ENCODE peak calls at places on chromosomes 11 and 22, in seven cellular contexts. One of them, this sample, is unnamed. For H3K4me1, the result is how much of the 10 kb centered on the place peaks cover.

GRCh38 chr11:70763606-70764005 is 365.3 kb downstream of the CTTN start:
- DNase-seq in GM23248: peak
- DNase-seq in aorta: peak
- DNase-seq in K562: no peak
- DNase-seq in ovary: no peak
- DNase-seq in psoas muscle: no peak
- DNase-seq in trophoblast cell: no peak
- DNase-seq in this sample: no peak

GRCh38 chr22:42340695-42341383 is 70.4 kb upstream of the TCF20 start:
- DNase-seq in ovary: no peak
- DNase-seq in psoas muscle: no peak
- DNase-seq in K562: peak
- DNase-seq in trophoblast cell: no peak
- DNase-seq in aorta: no peak
- DNase-seq in GM23248: no peak
- DNase-seq in this sample: peak

GRCh38 chr11:1391165-1392010 is 1.7 kb downstream of the BRSK2 start:
- DNase-seq in K562: no peak
- DNase-seq in ovary: no peak
- DNase-seq in GM23248: no peak
- DNase-seq in trophoblast cell: no peak
- DNase-seq in aorta: no peak
- DNase-seq in psoas muscle: peak
- DNase-seq in this sample: no peak

GRCh38 chr11:56380120-56380519 is 4.7 kb downstream of the OR8U1 start:
- DNase-seq in ovary: no peak
- DNase-seq in aorta: no peak
- DNase-seq in trophoblast cell: no peak
- DNase-seq in K562: no peak
- DNase-seq in psoas muscle: no peak
- DNase-seq in GM23248: no peak
- DNase-seq in this sample: no peak

GRCh38 chr11:117823941-117824420 is 563 bp downstream of the FXYD2 start:
- DNase-seq in psoas muscle: peak
- DNase-seq in ovary: peak
- DNase-seq in aorta: peak
- DNase-seq in GM23248: no peak
- DNase-seq in trophoblast cell: no peak
- DNase-seq in K562: no peak
- DNase-seq in this sample: peak

GRCh38 chr22:42169055-42169469 is 38.5 kb upstream of the CYP2D6 start:
- DNase-seq in GM23248: peak
- DNase-seq in trophoblast cell: peak
- DNase-seq in aorta: peak
- DNase-seq in psoas muscle: peak
- DNase-seq in K562: peak
- DNase-seq in ovary: peak
- DNase-seq in this sample: peak

GRCh38 chr22:33975841-33976240 is 55.6 kb upstream of the LARGE1 start:
- DNase-seq in psoas muscle: no peak
- DNase-seq in K562: no peak
- DNase-seq in aorta: no peak
- DNase-seq in trophoblast cell: peak
- DNase-seq in ovary: no peak
- DNase-seq in GM23248: no peak
- DNase-seq in this sample: no peak

GRCh38 chr11:49505231-49505630 is 296.8 kb upstream of the FOLH1 start:
- DNase-seq in K562: no peak
- DNase-seq in trophoblast cell: no peak
- DNase-seq in GM23248: no peak
- DNase-seq in aorta: no peak
- DNase-seq in ovary: no peak
- DNase-seq in psoas muscle: no peak
- DNase-seq in this sample: no peak

GRCh38 chr22:27748355-27749168 is 53.0 kb downstream of the MN1 start:
- DNase-seq in GM23248: peak
- DNase-seq in K562: no peak
- DNase-seq in trophoblast cell: no peak
- DNase-seq in aorta: peak
- DNase-seq in psoas muscle: no peak
- DNase-seq in ovary: peak
- DNase-seq in this sample: peak

GRCh38 chr22:37623075-37624016 is 14.7 kb downstream of the GGA1 start:
- DNase-seq in trophoblast cell: peak
- DNase-seq in aorta: peak
- DNase-seq in GM23248: peak
- DNase-seq in ovary: peak
- DNase-seq in K562: peak
- DNase-seq in psoas muscle: peak
- DNase-seq in this sample: peak

GRCh38 chr11:28144808-28145207 is 36.6 kb downstream of the METTL15 start:
- DNase-seq in psoas muscle: no peak
- DNase-seq in aorta: no peak
- DNase-seq in ovary: no peak
- DNase-seq in K562: no peak
- DNase-seq in GM23248: no peak
- DNase-seq in trophoblast cell: no peak
- DNase-seq in this sample: no peak

GRCh38 chr22:17199131-17199731 is 20.0 kb downstream of the ADA2 start:
- DNase-seq in trophoblast cell: no peak
- DNase-seq in K562: no peak
- DNase-seq in aorta: no peak
- DNase-seq in psoas muscle: peak
- DNase-seq in GM23248: peak
- DNase-seq in ovary: peak
- DNase-seq in this sample: no peak

GRCh38 chr11:43758942-43759341 is 78.4 kb downstream of the HSD17B12 start:
- DNase-seq in ovary: no peak
- DNase-seq in psoas muscle: no peak
- DNase-seq in trophoblast cell: no peak
- DNase-seq in K562: no peak
- DNase-seq in aorta: no peak
- DNase-seq in GM23248: no peak
- DNase-seq in this sample: no peak

GRCh38 chr11:43760902-43761301 is 80.4 kb downstream of the HSD17B12 start:
- DNase-seq in K562: no peak
- DNase-seq in trophoblast cell: no peak
- DNase-seq in GM23248: no peak
- DNase-seq in ovary: no peak
- DNase-seq in aorta: no peak
- DNase-seq in psoas muscle: no peak
- DNase-seq in this sample: no peak

GRCh38 chr11:43751726-43752125 is 71.2 kb downstream of the HSD17B12 start:
- DNase-seq in GM23248: no peak
- DNase-seq in trophoblast cell: no peak
- DNase-seq in psoas muscle: no peak
- DNase-seq in aorta: no peak
- DNase-seq in K562: no peak
- DNase-seq in ovary: no peak
- DNase-seq in this sample: no peak

DNA sequence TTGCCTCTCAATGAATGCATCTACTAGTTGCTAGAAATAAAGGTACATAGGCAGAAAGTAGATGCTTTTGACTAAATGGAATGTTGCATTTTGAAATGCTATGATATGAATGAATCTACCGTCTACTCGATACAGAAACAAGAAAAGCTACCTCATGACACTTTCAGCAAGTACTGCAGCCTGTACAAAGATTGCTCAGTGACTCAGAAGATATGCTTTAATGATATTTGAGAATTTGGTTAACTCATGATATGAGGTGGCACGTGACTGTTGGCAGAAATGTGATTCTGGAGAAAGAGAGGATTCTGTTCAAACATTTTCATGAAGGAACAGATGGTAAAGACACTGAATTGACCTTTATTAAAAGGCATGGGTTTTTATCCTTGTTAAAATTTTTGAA is 76.0 kb downstream of the HSD17B12 start:
- DNase-seq in trophoblast cell: no peak
- DNase-seq in K562: no peak
- DNase-seq in aorta: no peak
- DNase-seq in GM23248: peak
- DNase-seq in ovary: no peak
- DNase-seq in psoas muscle: no peak
- DNase-seq in this sample: no peak
- H3K4me1 ChIP-seq in trophoblast cell: under half
- H3K4me1 ChIP-seq in K562: under half
- H3K4me1 ChIP-seq in aorta: under half
- H3K4me1 ChIP-seq in GM23248: under half
- H3K4me1 ChIP-seq in ovary: under half
- H3K4me1 ChIP-seq in psoas muscle: under half
- H3K4me1 ChIP-seq in this sample: under half

DNA sequence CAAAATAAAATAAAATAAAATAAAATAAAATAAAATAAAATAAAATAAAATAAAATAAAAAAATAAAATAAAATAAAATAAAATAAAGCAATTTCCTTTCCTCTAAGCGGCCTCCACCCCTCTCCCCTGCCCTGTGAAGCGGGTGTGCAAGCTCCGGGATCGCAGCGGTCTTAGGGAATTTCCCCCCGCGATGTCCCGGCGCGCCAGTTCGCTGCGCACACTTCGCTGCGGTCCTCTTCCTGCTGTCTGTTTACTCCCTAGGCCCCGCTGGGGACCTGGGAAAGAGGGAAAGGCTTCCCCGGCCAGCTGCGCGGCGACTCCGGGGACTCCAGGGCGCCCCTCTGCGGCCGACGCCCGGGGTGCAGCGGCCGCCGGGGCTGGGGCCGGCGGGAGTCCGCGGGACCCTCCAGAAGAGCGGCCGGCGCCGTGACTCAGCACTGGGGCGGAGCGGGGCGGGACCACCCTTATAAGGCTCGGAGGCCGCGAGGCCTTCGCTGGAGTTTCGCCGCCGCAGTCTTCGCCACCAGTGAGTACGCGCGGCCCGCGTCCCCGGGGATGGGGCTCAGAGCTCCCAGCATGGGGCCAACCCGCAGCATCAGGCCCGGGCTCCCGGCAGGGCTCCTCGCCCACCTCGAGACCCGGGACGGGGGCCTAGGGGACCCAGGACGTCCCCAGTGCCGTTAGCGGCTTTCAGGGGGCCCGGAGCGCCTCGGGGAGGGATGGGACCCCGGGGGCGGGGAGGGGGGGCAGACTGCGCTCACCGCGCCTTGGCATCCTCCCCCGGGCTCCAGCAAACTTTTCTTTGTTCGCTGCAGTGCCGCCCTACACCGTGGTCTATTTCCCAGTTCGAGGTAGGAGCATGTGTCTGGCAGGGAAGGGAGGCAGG is at the start of gene GSTP1:
- DNase-seq in aorta: peak
- DNase-seq in trophoblast cell: peak
- DNase-seq in GM23248: peak
- DNase-seq in psoas muscle: peak
- DNase-seq in K562: peak
- DNase-seq in ovary: peak
- DNase-seq in this sample: peak
- H3K4me1 ChIP-seq in aorta: under half
- H3K4me1 ChIP-seq in trophoblast cell: under half
- H3K4me1 ChIP-seq in GM23248: under half
- H3K4me1 ChIP-seq in psoas muscle: under half
- H3K4me1 ChIP-seq in K562: under half
- H3K4me1 ChIP-seq in ovary: under half
- H3K4me1 ChIP-seq in this sample: under half

DNA sequence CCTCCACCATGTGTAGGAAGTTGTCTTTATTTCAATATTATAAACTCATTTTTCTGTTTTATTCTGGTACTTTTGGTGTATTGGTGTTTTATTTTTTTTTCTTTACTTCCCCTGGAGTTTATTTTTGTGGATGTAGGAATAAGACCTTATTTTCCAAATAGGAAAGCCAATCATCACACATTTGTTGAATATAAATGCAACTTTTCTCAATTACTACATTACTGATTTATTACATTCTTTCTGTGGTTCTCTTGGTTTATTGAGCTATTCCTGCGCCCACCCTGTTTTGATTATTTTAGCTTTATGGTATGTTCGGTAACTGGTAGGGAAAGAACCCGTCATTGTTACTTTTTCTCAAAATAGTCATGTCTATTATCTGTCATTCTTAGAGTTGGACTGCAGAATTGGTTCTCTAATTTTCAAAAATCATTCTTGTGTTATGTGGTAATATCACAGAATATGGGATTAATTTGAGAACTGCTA is 3.6 kb downstream of the IGLL5 start:
- DNase-seq in GM23248: no peak
- DNase-seq in K562: no peak
- DNase-seq in aorta: no peak
- DNase-seq in trophoblast cell: no peak
- DNase-seq in ovary: no peak
- DNase-seq in psoas muscle: no peak
- DNase-seq in this sample: no peak
- H3K4me1 ChIP-seq in GM23248: under half
- H3K4me1 ChIP-seq in K562: under half
- H3K4me1 ChIP-seq in aorta: under half
- H3K4me1 ChIP-seq in trophoblast cell: under half
- H3K4me1 ChIP-seq in ovary: under half
- H3K4me1 ChIP-seq in psoas muscle: under half
- H3K4me1 ChIP-seq in this sample: under half

GRCh38 chr11:133303262-133303661 is 229.0 kb downstream of the OPCML start:
- DNase-seq in GM23248: no peak
- DNase-seq in ovary: no peak
- DNase-seq in psoas muscle: no peak
- DNase-seq in trophoblast cell: no peak
- DNase-seq in K562: no peak
- DNase-seq in aorta: no peak
- DNase-seq in this sample: no peak
- H3K4me1 ChIP-seq in GM23248: under half
- H3K4me1 ChIP-seq in ovary: under half
- H3K4me1 ChIP-seq in psoas muscle: under half
- H3K4me1 ChIP-seq in trophoblast cell: under half
- H3K4me1 ChIP-seq in K562: under half
- H3K4me1 ChIP-seq in aorta: under half
- H3K4me1 ChIP-seq in this sample: under half

GRCh38 chr11:75337195-75337654 is 14.2 kb downstream of the ARRB1 start:
- DNase-seq in GM23248: peak
- DNase-seq in K562: peak
- DNase-seq in trophoblast cell: peak
- DNase-seq in psoas muscle: no peak
- DNase-seq in ovary: no peak
- DNase-seq in aorta: no peak
- DNase-seq in this sample: peak
- H3K4me1 ChIP-seq in GM23248: under half
- H3K4me1 ChIP-seq in K562: half or more
- H3K4me1 ChIP-seq in trophoblast cell: half or more
- H3K4me1 ChIP-seq in psoas muscle: under half
- H3K4me1 ChIP-seq in ovary: under half
- H3K4me1 ChIP-seq in aorta: under half
- H3K4me1 ChIP-seq in this sample: half or more

GRCh38 chr22:39173787-39174497 is 21.5 kb upstream of the CBX7 start:
- DNase-seq in aorta: no peak
- DNase-seq in psoas muscle: no peak
- DNase-seq in K562: no peak
- DNase-seq in trophoblast cell: no peak
- DNase-seq in ovary: no peak
- DNase-seq in GM23248: peak
- DNase-seq in this sample: no peak
- H3K4me1 ChIP-seq in aorta: under half
- H3K4me1 ChIP-seq in psoas muscle: under half
- H3K4me1 ChIP-seq in K562: under half
- H3K4me1 ChIP-seq in trophoblast cell: under half
- H3K4me1 ChIP-seq in ovary: under half
- H3K4me1 ChIP-seq in GM23248: under half
- H3K4me1 ChIP-seq in this sample: half or more

This sample was measured in sigmoid colon.